ENCODE peak calls at places on chromosomes 7 and 10, in eight cellular contexts. One of them, this sample, is unnamed. For H3K9me2, the result is how much of the 10 kb centered on the place peaks cover.

GRCh38 chr7:88835147-88835728 is 39.7 kb upstream of the TEX47 start:
- DNase-seq in hepatocyte: peak
- DNase-seq in HCT116: peak
- DNase-seq in OCI-LY7: peak
- DNase-seq in SK-N-SH: peak
- DNase-seq in MM.1S: peak
- DNase-seq in PC-9: no peak
- DNase-seq in GM23248: peak
- DNase-seq in this sample: peak

GRCh38 chr10:68109312-68109711 is at the start of gene MYPN:
- DNase-seq in hepatocyte: no peak
- DNase-seq in HCT116: no peak
- DNase-seq in OCI-LY7: no peak
- DNase-seq in SK-N-SH: no peak
- DNase-seq in MM.1S: no peak
- DNase-seq in PC-9: no peak
- DNase-seq in GM23248: no peak
- DNase-seq in this sample: no peak

GRCh38 chr10:110008518-110009339 is 945 bp downstream of the ADD3 start:
- DNase-seq in hepatocyte: peak
- DNase-seq in HCT116: no peak
- DNase-seq in OCI-LY7: peak
- DNase-seq in SK-N-SH: peak
- DNase-seq in MM.1S: peak
- DNase-seq in PC-9: peak
- DNase-seq in GM23248: peak
- DNase-seq in this sample: peak

GRCh38 chr7:16465469-16466086 is at the start of gene SOSTDC1:
- DNase-seq in hepatocyte: peak
- DNase-seq in HCT116: no peak
- DNase-seq in OCI-LY7: no peak
- DNase-seq in SK-N-SH: peak
- DNase-seq in MM.1S: no peak
- DNase-seq in PC-9: no peak
- DNase-seq in GM23248: peak
- DNase-seq in this sample: peak

GRCh38 chr10:122078326-122078725 is 89.4 kb downstream of the TACC2 start:
- DNase-seq in hepatocyte: no peak
- DNase-seq in HCT116: no peak
- DNase-seq in OCI-LY7: no peak
- DNase-seq in SK-N-SH: peak
- DNase-seq in MM.1S: no peak
- DNase-seq in PC-9: no peak
- DNase-seq in GM23248: no peak
- DNase-seq in this sample: no peak

GRCh38 chr10:132907901-132908620 is 34.3 kb downstream of the CFAP46 start:
- DNase-seq in hepatocyte: no peak
- DNase-seq in HCT116: no peak
- DNase-seq in OCI-LY7: no peak
- DNase-seq in SK-N-SH: no peak
- DNase-seq in MM.1S: no peak
- DNase-seq in PC-9: no peak
- DNase-seq in GM23248: no peak
- DNase-seq in this sample: no peak

GRCh38 chr7:44491229-44491628 is 771 bp upstream of the NUDCD3 start:
- DNase-seq in hepatocyte: no peak
- DNase-seq in HCT116: no peak
- DNase-seq in OCI-LY7: no peak
- DNase-seq in SK-N-SH: no peak
- DNase-seq in MM.1S: no peak
- DNase-seq in PC-9: no peak
- DNase-seq in GM23248: no peak
- DNase-seq in this sample: no peak

GRCh38 chr10:110774069-110775021 is 97.4 kb upstream of the PDCD4 start:
- DNase-seq in hepatocyte: peak
- DNase-seq in HCT116: peak
- DNase-seq in OCI-LY7: no peak
- DNase-seq in SK-N-SH: no peak
- DNase-seq in MM.1S: no peak
- DNase-seq in PC-9: peak
- DNase-seq in GM23248: peak
- DNase-seq in this sample: no peak

GRCh38 chr10:88343761-88344484 is 239.2 kb downstream of the RNLS start:
- DNase-seq in hepatocyte: no peak
- DNase-seq in HCT116: no peak
- DNase-seq in OCI-LY7: no peak
- DNase-seq in SK-N-SH: peak
- DNase-seq in MM.1S: no peak
- DNase-seq in PC-9: no peak
- DNase-seq in GM23248: peak
- DNase-seq in this sample: no peak

GRCh38 chr10:34960983-34961382 is 129.2 kb downstream of the CUL2 start:
- DNase-seq in hepatocyte: no peak
- DNase-seq in HCT116: no peak
- DNase-seq in OCI-LY7: no peak
- DNase-seq in SK-N-SH: peak
- DNase-seq in MM.1S: no peak
- DNase-seq in PC-9: no peak
- DNase-seq in GM23248: peak
- DNase-seq in this sample: peak

GRCh38 chr10:70575486-70575873 is 27.1 kb downstream of the PRF1 start:
- DNase-seq in hepatocyte: no peak
- DNase-seq in HCT116: no peak
- DNase-seq in OCI-LY7: no peak
- DNase-seq in SK-N-SH: no peak
- DNase-seq in MM.1S: peak
- DNase-seq in PC-9: no peak
- DNase-seq in GM23248: peak
- DNase-seq in this sample: no peak

GRCh38 chr7:95485749-95486148 is at the start of gene ASB4:
- DNase-seq in hepatocyte: no peak
- DNase-seq in HCT116: no peak
- DNase-seq in OCI-LY7: no peak
- DNase-seq in SK-N-SH: no peak
- DNase-seq in MM.1S: no peak
- DNase-seq in PC-9: no peak
- DNase-seq in GM23248: no peak
- DNase-seq in this sample: no peak

GRCh38 chr7:134908289-134908688 is 78.0 kb upstream of the AGBL3 start:
- DNase-seq in hepatocyte: no peak
- DNase-seq in HCT116: no peak
- DNase-seq in OCI-LY7: no peak
- DNase-seq in SK-N-SH: no peak
- DNase-seq in MM.1S: no peak
- DNase-seq in PC-9: no peak
- DNase-seq in GM23248: peak
- DNase-seq in this sample: no peak

GRCh38 chr7:19118896-19119301 is 1.5 kb upstream of the TWIST1 start:
- DNase-seq in hepatocyte: no peak
- DNase-seq in HCT116: no peak
- DNase-seq in OCI-LY7: no peak
- DNase-seq in SK-N-SH: peak
- DNase-seq in MM.1S: no peak
- DNase-seq in PC-9: no peak
- DNase-seq in GM23248: peak
- DNase-seq in this sample: peak

GRCh38 chr7:30470783-30471182 is 7.8 kb downstream of the NOD1 start:
- DNase-seq in hepatocyte: peak
- DNase-seq in HCT116: no peak
- DNase-seq in OCI-LY7: no peak
- DNase-seq in SK-N-SH: no peak
- DNase-seq in MM.1S: no peak
- DNase-seq in PC-9: no peak
- DNase-seq in GM23248: peak
- DNase-seq in this sample: no peak

DNA sequence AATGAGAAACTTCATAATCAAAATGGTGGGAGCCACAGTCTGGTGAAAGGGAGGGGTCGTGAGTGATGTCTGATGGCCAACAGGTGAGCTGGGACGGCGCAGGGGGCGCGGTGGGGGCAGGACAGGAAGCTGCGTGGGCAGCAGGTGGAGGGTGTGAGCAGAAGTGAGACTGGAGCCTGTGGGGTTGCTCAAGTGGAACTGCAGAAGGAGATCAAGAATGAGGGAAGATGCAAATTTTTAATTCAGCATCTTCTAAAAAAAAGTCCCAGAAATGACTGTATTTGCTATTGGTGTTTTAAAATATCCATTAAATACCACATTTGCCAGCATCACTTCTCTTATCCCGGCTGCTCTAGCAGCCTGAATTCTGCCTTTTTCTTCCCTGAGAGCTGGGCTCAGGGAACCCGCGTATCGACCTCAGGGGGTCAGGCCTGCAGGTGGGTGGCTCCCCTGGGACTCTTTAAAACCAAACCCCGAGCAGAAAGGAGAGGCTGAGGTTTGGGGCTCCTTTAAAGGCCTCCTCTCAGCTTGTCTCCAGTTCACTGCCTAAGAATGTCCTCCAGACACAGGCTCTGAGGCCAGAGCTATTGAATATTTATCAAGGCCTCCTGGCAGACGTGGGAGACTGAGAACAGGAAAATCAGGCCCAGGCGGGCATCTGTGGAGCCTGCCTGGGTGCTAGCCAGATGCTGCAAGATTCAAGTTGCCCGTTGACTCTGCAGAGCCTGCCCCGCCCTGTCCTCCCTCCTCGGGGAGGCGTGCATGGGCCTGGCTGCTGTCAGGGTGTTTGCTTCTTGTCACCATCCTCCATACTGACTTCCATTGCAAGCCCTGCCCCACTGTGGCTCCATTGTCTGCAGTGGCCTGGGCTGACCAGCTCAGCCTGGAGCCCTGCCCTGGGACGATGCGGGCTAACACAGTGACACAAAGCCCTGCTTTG is 53.9 kb downstream of the SYPL1 start:
- DNase-seq in hepatocyte: no peak
- DNase-seq in HCT116: no peak
- DNase-seq in OCI-LY7: peak
- DNase-seq in SK-N-SH: no peak
- DNase-seq in MM.1S: no peak
- DNase-seq in PC-9: peak
- DNase-seq in GM23248: peak
- DNase-seq in this sample: no peak
- H3K9me2 ChIP-seq in hepatocyte: under half
- H3K9me2 ChIP-seq in HCT116: under half
- H3K9me2 ChIP-seq in OCI-LY7: under half
- H3K9me2 ChIP-seq in SK-N-SH: under half
- H3K9me2 ChIP-seq in MM.1S: under half
- H3K9me2 ChIP-seq in PC-9: under half
- H3K9me2 ChIP-seq in GM23248: under half
- H3K9me2 ChIP-seq in this sample: under half

GRCh38 chr10:58665361-58665760 is 152.7 kb downstream of the BICC1 start:
- DNase-seq in hepatocyte: no peak
- DNase-seq in HCT116: no peak
- DNase-seq in OCI-LY7: no peak
- DNase-seq in SK-N-SH: no peak
- DNase-seq in MM.1S: no peak
- DNase-seq in PC-9: no peak
- DNase-seq in GM23248: no peak
- DNase-seq in this sample: no peak

GRCh38 chr10:58662314-58662713 is 149.6 kb downstream of the BICC1 start:
- DNase-seq in hepatocyte: peak
- DNase-seq in HCT116: no peak
- DNase-seq in OCI-LY7: no peak
- DNase-seq in SK-N-SH: no peak
- DNase-seq in MM.1S: no peak
- DNase-seq in PC-9: peak
- DNase-seq in GM23248: peak
- DNase-seq in this sample: no peak

GRCh38 chr10:58660577-58661255 is 148.0 kb downstream of the BICC1 start:
- DNase-seq in hepatocyte: no peak
- DNase-seq in HCT116: no peak
- DNase-seq in OCI-LY7: no peak
- DNase-seq in SK-N-SH: no peak
- DNase-seq in MM.1S: no peak
- DNase-seq in PC-9: no peak
- DNase-seq in GM23248: peak
- DNase-seq in this sample: no peak

GRCh38 chr10:58661902-58662301 is 149.2 kb downstream of the BICC1 start:
- DNase-seq in hepatocyte: no peak
- DNase-seq in HCT116: no peak
- DNase-seq in OCI-LY7: no peak
- DNase-seq in SK-N-SH: no peak
- DNase-seq in MM.1S: no peak
- DNase-seq in PC-9: no peak
- DNase-seq in GM23248: no peak
- DNase-seq in this sample: no peak

DNA sequence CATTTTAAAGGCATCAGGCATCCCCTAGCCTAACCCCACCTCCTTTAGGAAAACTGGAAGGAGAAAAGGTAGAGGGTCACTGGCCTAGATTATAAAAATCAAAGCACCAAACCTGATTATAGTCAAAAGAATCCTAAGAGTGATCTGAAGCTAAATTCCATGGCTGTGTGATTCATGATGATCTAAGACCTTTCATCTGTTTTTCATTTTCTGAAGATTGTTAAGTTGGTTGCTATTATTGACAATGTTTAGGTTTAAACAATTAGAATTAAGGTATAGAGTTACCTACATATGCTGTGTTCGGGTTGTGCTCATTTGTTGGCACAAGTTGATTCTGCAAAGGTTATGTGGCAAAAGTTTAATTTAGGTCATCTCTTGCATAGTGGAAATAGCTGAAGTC is 148.7 kb downstream of the BICC1 start:
- DNase-seq in hepatocyte: no peak
- DNase-seq in HCT116: no peak
- DNase-seq in OCI-LY7: no peak
- DNase-seq in SK-N-SH: no peak
- DNase-seq in MM.1S: no peak
- DNase-seq in PC-9: no peak
- DNase-seq in GM23248: peak
- DNase-seq in this sample: no peak
- H3K4me2 ChIP-seq in hepatocyte: no peak
- H3K4me2 ChIP-seq in HCT116: no peak
- H3K4me2 ChIP-seq in OCI-LY7: no peak
- H3K4me2 ChIP-seq in SK-N-SH: peak
- H3K4me2 ChIP-seq in MM.1S: no peak
- H3K4me2 ChIP-seq in PC-9: no peak
- H3K4me2 ChIP-seq in GM23248: peak
- H3K4me2 ChIP-seq in this sample: no peak

GRCh38 chr7:69967699-69968450 is 369.6 kb downstream of the AUTS2 start:
- DNase-seq in hepatocyte: no peak
- DNase-seq in HCT116: no peak
- DNase-seq in OCI-LY7: peak
- DNase-seq in SK-N-SH: no peak
- DNase-seq in MM.1S: no peak
- DNase-seq in PC-9: no peak
- DNase-seq in GM23248: no peak
- DNase-seq in this sample: peak
- H3K9me2 ChIP-seq in hepatocyte: under half
- H3K9me2 ChIP-seq in HCT116: under half
- H3K9me2 ChIP-seq in OCI-LY7: under half
- H3K9me2 ChIP-seq in SK-N-SH: under half
- H3K9me2 ChIP-seq in MM.1S: under half
- H3K9me2 ChIP-seq in PC-9: under half
- H3K9me2 ChIP-seq in GM23248: under half
- H3K9me2 ChIP-seq in this sample: under half

DNA sequence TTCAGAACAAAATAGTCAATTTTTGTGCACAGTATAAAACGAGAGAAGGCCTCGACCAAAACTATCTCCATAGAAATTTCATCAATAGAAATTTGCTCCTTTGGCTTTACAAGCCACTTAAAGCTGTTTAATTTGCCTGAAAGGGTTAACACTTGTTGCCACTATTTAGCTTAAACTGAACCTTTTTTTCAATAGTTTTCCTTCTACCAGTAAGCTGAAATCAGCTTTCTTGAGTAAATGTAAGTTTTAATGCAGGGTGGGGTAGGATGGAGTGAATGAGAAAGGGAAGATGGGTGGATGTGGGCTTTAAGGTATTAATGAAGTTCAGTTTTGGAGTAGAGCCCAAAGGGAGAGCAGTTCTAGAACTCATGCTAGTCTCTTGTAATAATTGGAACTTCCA is 39.5 kb downstream of the ARL4A start:
- DNase-seq in hepatocyte: no peak
- DNase-seq in HCT116: no peak
- DNase-seq in OCI-LY7: no peak
- DNase-seq in SK-N-SH: no peak
- DNase-seq in MM.1S: no peak
- DNase-seq in PC-9: no peak
- DNase-seq in GM23248: no peak
- DNase-seq in this sample: no peak
- H3K4me2 ChIP-seq in hepatocyte: no peak
- H3K4me2 ChIP-seq in HCT116: no peak
- H3K4me2 ChIP-seq in OCI-LY7: no peak
- H3K4me2 ChIP-seq in SK-N-SH: no peak
- H3K4me2 ChIP-seq in MM.1S: no peak
- H3K4me2 ChIP-seq in PC-9: no peak
- H3K4me2 ChIP-seq in GM23248: no peak
- H3K4me2 ChIP-seq in this sample: no peak